ENCODE peak calls at places on chromosome 2, in eight cellular contexts. J is foreskin fibroblast, L is AG09309, E is HCT116, P is MM.1S, D is breast epithelium, H is SK-N-SH, Q is mammary epithelial cell. Z is an unnamed sample.

GRCh38 chr2:97741251-97741650 is 27.9 kb downstream of the ZAP70 start:
- DNase-seq in J (no peak), L (no peak), E (no peak), P (no peak), D (no peak), H (no peak), Q (no peak), Z (no peak)

GRCh38 chr2:28544915-28545589 is 49.2 kb downstream of the PLB1 start:
- DNase-seq in J (peak), L (no peak), E (no peak), P (peak), D (no peak), H (no peak), Q (peak), Z (no peak)

GRCh38 chr2:130382313-130382917 is 26.6 kb downstream of the PTPN18 start:
- DNase-seq in J (no peak), L (no peak), E (no peak), P (no peak), D (no peak), H (no peak), Q (no peak), Z (no peak)

GRCh38 chr2:119484834-119485233 is 39.4 kb downstream of the SCTR start:
- DNase-seq in J (no peak), L (no peak), E (no peak), P (no peak), D (peak), H (peak), Q (no peak), Z (no peak)

GRCh38 chr2:1613731-1614354 is 130.5 kb downstream of the PXDN start:
- DNase-seq in J (peak), L (no peak), E (no peak), P (no peak), D (no peak), H (no peak), Q (peak), Z (peak)

GRCh38 chr2:241289053-241289452 is 26.4 kb downstream of the HDLBP start:
- DNase-seq in J (no peak), L (no peak), E (no peak), P (no peak), D (no peak), H (no peak), Q (no peak), Z (no peak)

GRCh38 chr2:168530980-168531379 is 74.9 kb downstream of the CERS6 start:
- DNase-seq in J (peak), L (peak), E (no peak), P (no peak), D (no peak), H (no peak), Q (no peak), Z (peak)

GRCh38 chr2:144711546-144712276 is 191.8 kb upstream of the ZEB2 start:
- DNase-seq in J (no peak), L (no peak), E (no peak), P (no peak), D (no peak), H (peak), Q (no peak), Z (no peak)

GRCh38 chr2:223860809-223861738 is 23.7 kb upstream of the AP1S3 start:
- DNase-seq in J (peak), L (peak), E (peak), P (no peak), D (no peak), H (no peak), Q (peak), Z (no peak)

GRCh38 chr2:2828774-2829368 is 497.8 kb upstream of the MYT1L start:
- DNase-seq in J (no peak), L (no peak), E (no peak), P (no peak), D (no peak), H (no peak), Q (no peak), Z (peak)

GRCh38 chr2:124485659-124486058 is 460.6 kb downstream of the CNTNAP5 start:
- DNase-seq in J (no peak), L (no peak), E (no peak), P (no peak), D (no peak), H (no peak), Q (no peak), Z (no peak)

GRCh38 chr2:120205901-120206581 is 17.2 kb downstream of the TMEM185B start:
- DNase-seq in J (no peak), L (no peak), E (no peak), P (no peak), D (no peak), H (peak), Q (no peak), Z (no peak)

GRCh38 chr2:174263989-174264388 is 15.7 kb upstream of the OLA1 start:
- DNase-seq in J (peak), L (peak), E (peak), P (no peak), D (no peak), H (no peak), Q (peak), Z (peak)

GRCh38 chr2:7736646-7737305 is 819.6 kb downstream of the RNF144A start:
- DNase-seq in J (peak), L (no peak), E (no peak), P (no peak), D (no peak), H (no peak), Q (peak), Z (no peak)

GRCh38 chr2:86330015-86330414 is 7.4 kb downstream of the REEP1 start:
- DNase-seq in J (no peak), L (no peak), E (no peak), P (no peak), D (no peak), H (no peak), Q (no peak), Z (no peak)

DNA sequence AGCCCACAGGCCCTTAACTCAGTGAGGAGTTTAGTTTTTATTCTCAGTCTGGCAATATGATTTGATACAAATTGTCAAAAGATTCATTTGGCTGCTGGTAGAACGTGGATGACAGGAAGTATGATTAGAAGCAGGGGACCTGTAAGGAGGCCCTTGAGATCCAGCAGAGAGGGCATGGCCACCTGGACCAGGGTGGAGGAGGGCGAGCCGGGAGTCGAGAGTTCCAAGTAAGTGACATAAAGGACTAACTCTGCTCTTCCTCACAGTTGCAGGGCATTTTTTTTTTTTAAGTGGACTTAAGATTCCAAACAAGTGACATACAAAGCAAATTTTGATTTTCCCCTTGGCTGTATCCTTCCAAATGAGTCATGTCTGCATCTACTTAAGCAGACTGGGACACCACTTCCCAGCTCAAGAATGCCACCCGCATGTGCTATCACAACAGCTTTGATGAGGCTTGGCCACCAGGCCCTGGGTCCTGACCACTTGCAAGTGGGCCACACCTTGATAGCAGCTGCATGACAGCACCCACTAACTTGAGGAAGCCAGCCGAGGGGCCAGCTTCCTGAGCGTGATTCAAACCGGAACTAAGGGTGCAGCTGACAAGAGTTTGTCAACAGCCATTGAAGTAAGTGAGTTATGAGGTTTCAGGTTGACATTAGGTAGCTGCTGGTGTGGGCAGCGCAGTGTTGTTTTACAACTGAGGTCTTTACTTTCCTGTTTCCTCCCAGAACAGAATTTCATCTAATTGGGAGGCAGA is 54.6 kb downstream of the EPHA4 start:
- DNase-seq in J (peak), L (peak), E (peak), P (peak), D (no peak), H (no peak), Q (no peak), Z (peak)
- H3K4me3 ChIP-seq in J (no peak), L (no peak), E (no peak), P (no peak), D (no peak), H (no peak), Q (no peak), Z (no peak)

DNA sequence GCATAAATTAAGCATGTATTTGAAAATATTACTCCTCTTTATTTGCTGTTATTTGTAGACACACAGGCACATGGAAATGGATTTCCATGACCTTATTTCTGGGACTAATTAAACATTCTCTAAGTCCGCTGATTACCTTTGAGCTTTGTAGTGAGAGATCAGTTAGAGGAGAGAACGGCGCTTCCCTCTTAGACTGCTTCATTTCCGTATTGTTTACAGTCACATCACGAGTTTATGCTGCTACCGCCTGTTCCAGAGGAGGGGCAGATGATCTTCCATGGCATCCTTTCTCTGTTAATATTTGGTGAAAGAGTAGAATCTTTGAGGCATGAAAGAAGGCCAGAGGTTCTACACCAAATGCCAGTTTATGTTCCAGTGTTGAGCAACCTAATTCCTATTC is 404.4 kb downstream of the TRIB2 start:
- DNase-seq in J (no peak), L (no peak), E (no peak), P (no peak), D (no peak), H (no peak), Q (no peak), Z (no peak)
- H3K4me3 ChIP-seq in J (no peak), L (no peak), E (no peak), P (no peak), D (no peak), H (no peak), Q (no peak), Z (no peak)

DNA sequence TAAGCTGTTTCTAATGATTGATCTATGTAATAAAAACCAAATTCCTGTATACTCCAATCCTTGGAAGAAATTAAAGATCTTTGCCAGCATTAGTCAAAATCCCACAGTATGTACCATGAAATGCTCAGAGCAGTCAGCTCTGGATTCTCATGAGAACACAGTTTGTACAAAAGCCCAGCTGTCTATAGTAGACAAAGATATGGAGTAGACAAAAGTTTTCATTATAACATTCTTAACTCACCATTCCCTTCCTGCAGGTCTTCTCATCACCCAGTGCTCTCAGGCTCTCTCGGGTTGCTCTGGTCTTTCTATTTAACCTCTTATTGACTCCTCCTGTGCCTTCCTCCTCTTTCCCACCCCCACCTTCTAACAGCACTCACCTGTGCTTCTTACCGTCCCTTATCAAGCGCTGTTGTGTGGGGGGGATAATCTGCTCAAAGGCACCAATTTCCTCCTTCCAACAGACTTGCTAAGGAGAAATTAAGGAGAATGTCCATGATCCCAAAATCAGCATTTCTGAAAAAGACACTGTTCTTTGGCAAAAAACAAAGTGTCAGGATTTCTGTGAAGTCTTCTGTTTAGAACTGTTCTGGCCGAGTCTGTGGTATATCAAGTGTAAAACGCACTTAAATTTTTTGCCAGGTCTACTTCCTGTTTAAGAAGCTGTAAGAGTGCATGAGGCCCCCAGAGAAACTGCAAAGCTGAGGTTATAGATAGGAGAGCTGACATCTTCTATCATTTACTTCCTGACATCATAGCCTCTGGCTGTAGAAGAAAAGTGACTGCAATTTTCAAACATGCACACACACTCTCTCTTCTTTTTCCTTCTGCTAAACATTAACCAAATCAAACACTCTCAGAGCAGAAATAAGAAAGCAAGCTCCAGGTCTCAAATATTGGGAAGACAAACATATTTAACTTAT is 144.1 kb downstream of the EVA1A start:
- DNase-seq in J (no peak), L (no peak), E (no peak), P (no peak), D (no peak), H (no peak), Q (no peak), Z (no peak)
- H3K4me3 ChIP-seq in J (no peak), L (no peak), E (no peak), P (no peak), D (no peak), H (no peak), Q (no peak), Z (no peak)

DNA sequence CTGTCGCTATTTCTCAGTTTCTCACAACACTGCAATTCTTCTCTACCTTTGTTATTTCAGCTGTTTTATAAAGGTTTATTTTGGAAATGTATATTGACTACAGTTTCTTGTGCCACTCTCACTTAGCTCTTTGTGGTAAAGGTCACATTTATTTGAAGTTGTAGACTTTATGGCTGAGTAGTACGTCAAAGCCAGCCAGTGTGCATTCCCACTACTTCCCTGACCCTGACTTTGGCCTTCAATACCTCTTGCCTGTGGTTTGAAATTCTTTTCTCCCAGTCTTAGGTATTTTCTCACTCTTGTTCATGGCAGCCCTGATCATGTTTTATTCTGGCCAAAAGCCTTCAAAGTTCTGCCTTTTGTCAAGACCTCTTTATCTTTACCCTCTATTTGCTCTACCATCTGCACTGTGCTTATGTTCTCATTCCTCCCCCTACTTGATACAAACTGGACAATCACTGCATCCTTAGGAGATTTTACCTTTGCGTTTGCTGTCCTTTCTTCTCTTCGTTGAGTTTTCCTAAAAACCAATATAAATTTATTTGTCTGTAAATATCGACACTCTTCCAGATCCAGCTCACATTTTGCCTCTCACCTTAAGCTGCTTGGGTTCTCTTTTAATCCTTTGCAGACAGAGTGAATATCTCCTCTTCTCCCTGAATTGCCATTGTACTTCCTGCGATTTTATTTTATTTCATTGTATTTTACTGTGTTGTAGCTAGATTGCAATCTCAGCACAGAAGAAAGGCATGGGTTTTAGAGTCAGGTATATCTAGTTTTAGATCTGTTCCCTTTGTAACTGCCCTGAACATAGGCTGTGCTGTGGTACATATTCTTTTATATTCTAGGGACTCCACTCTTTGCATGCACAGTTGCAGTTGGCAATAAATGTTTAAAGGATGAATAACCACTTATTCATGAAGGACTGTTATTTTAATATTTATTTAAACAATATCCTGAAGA is 31.2 kb downstream of the GULP1 start:
- DNase-seq in J (peak), L (no peak), E (no peak), P (no peak), D (no peak), H (no peak), Q (no peak), Z (no peak)
- H3K4me3 ChIP-seq in J (no peak), L (no peak), E (no peak), P (no peak), D (no peak), H (no peak), Q (no peak), Z (no peak)

DNA sequence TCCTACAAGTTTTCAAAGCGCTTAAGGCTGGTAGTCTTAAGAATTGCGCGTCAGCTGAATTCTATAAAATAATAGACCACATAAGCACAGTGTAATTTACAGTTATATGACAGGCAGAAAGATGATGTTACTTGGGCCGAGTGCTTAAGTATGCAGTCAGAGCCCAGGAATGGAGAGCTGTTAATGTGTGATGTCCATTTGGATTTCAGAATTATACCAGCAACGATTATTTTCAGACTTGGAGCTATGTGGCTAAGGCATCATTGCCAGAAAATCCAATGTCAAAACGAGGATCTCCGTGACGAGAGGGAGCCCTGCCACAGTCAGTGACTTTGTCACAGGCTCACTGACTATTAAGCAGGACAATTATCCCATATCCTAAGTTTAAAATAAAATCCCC is 3.4 kb downstream of the KLF7 start:
- DNase-seq in J (peak), L (no peak), E (no peak), P (no peak), D (no peak), H (no peak), Q (no peak), Z (no peak)
- H3K4me3 ChIP-seq in J (peak), L (peak), E (no peak), P (no peak), D (peak), H (peak), Q (peak), Z (peak)

GRCh38 chr2:44135307-44135706 is 33.4 kb upstream of the PPM1B start:
- DNase-seq in J (no peak), L (no peak), E (no peak), P (no peak), D (no peak), H (no peak), Q (no peak), Z (no peak)

GRCh38 chr2:44136186-44136585 is 32.5 kb upstream of the PPM1B start:
- DNase-seq in J (peak), L (peak), E (no peak), P (no peak), D (no peak), H (no peak), Q (peak), Z (no peak)

GRCh38 chr2:44137048-44137447 is 31.6 kb upstream of the PPM1B start:
- DNase-seq in J (no peak), L (no peak), E (no peak), P (no peak), D (no peak), H (no peak), Q (no peak), Z (no peak)

GRCh38 chr2:44134848-44135247 is 33.8 kb upstream of the PPM1B start:
- DNase-seq in J (no peak), L (no peak), E (no peak), P (no peak), D (no peak), H (no peak), Q (no peak), Z (no peak)

DNA sequence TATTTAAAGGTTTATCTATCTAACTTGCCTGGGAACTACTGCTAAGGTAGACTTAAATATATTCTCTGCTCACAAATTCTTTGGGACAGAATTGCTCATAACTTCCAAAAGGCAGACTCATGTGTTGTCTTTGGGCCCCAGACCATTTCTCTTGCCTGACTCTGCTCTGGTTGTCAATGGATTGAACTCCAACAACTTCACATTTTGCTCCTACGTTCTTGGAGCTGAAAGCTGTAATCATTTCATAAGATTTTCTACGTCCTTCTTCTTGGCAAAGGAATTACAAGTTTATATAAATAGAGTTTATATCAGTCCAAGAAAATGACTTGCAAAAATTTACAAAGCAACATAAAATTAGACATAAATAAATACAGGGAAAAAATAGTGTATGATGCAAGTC is 32.9 kb upstream of the PPM1B start:
- DNase-seq in J (peak), L (peak), E (no peak), P (no peak), D (no peak), H (no peak), Q (no peak), Z (no peak)
- H3K4me3 ChIP-seq in J (no peak), L (no peak), E (no peak), P (no peak), D (no peak), H (no peak), Q (no peak), Z (no peak)

GRCh38 chr2:96531366-96531765 is 5.2 kb upstream of the ARID5A start:
- DNase-seq in J (no peak), L (no peak), E (no peak), P (no peak), D (no peak), H (no peak), Q (no peak), Z (no peak)
- H3K4me3 ChIP-seq in J (no peak), L (no peak), E (peak), P (peak), D (peak), H (no peak), Q (no peak), Z (no peak)

DNA sequence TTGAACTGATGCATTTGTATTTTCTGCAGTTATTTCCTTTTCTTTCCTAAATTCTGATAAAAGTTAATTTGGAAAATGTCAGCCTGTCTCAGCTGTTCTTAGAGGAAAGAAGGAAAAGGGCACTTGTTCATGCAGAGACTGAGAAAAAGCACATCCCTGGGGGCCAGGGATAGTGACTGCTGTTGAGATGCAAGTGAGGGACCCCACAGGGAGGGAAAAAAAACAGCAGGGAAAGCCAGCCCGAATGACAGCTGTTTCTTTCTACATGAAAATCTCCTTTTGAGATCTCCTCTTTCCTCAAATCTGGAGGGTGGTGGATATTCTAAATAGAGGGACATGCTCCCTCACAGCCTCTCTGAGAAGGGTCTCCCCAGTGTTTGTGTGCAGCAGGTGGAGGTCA is 14.0 kb upstream of the MTA3 start:
- DNase-seq in J (no peak), L (no peak), E (no peak), P (no peak), D (no peak), H (no peak), Q (no peak), Z (no peak)
- H3K4me3 ChIP-seq in J (no peak), L (no peak), E (no peak), P (no peak), D (no peak), H (no peak), Q (no peak), Z (no peak)